ENCODE peak calls at places on chromosomes 4 and X, in four cellular contexts. E is HCT116, J is H1, K is K562. I is an unnamed sample.
A peak's percentile ranks its signal among the peaks of the same experiment; 100 is the strongest.

GRCh38 chrX:93322110-93322509 is 351.3 kb downstream of the NAP1L3 start:
- DNase-seq in J (no peak), E (no peak), K (no peak), I (no peak)

GRCh38 chr4:16692021-16692420 is 206.4 kb downstream of the LDB2 start:
- DNase-seq in E (no peak), J (no peak), K (no peak), I (no peak)

GRCh38 chrX:38805294-38806053 is 4.2 kb downstream of the MID1IP1 start:
- DNase-seq in E (no peak), K (peak; percentile 19), J (peak; percentile 47), I (no peak)

GRCh38 chrX:103584606-103585005 is 709 bp upstream of the TCEAL4 start:
- DNase-seq in K (no peak), E (no peak), J (no peak), I (no peak)

GRCh38 chr4:20487852-20488251 is 212.4 kb upstream of the PACRGL start:
- DNase-seq in J (no peak), E (no peak), K (no peak), I (no peak)

GRCh38 chr4:76623217-76624060 is 188.4 kb downstream of the SHROOM3 start:
- DNase-seq in K (no peak), J (no peak), E (no peak), I (no peak)

GRCh38 chr4:86977621-86978184 is 42.9 kb downstream of the AFF1 start:
- DNase-seq in J (no peak), E (peak; percentile 73), K (no peak), I (peak; percentile 67)

GRCh38 chr4:129223955-129224354 is 128.0 kb downstream of the C4orf33 start:
- DNase-seq in K (no peak), J (no peak), E (no peak), I (no peak)

GRCh38 chrX:136168929-136169735 is 21.8 kb downstream of the FHL1 start:
- DNase-seq in K (peak; percentile 62), J (peak; percentile 43), E (no peak), I (no peak)

GRCh38 chrX:150360331-150360730 is 2.8 kb upstream of the MAMLD1 start:
- DNase-seq in E (no peak), K (no peak), J (no peak), I (no peak)

GRCh38 chrX:63441717-63442116 is 90.6 kb upstream of the SPIN4 start:
- DNase-seq in J (no peak), E (no peak), K (no peak), I (no peak)

GRCh38 chr4:4574792-4575191 is 32.9 kb upstream of the STX18 start:
- DNase-seq in K (no peak), J (peak; percentile 51), E (peak; percentile 10), I (no peak)

GRCh38 chrX:17805120-17805519 is 56.0 kb downstream of the RAI2 start:
- DNase-seq in E (no peak), J (peak; percentile 37), K (peak; percentile 15), I (no peak)

GRCh38 chr4:8708401-8709021 is 115.9 kb downstream of the CPZ start:
- DNase-seq in K (no peak), E (no peak), J (peak; percentile 23), I (no peak)

GRCh38 chr4:60663769-60664168 is 536.4 kb upstream of the ADGRL3 start:
- DNase-seq in E (no peak), J (no peak), K (no peak), I (no peak)

GRCh38 chr4:147823135-147823534 is 91.2 kb downstream of the ARHGAP10 start:
- DNase-seq in E (no peak), J (no peak), K (no peak), I (no peak)

GRCh38 chr4:152243890-152244595 is 291.8 kb downstream of the FBXW7 start:
- DNase-seq in K (no peak), J (no peak), E (no peak), I (no peak)

GRCh38 chr4:77699731-77700210 is 94.2 kb downstream of the CXCL13 start:
- DNase-seq in J (no peak), E (no peak), K (no peak), I (no peak)

GRCh38 chr4:2652415-2653155 is 103.6 kb downstream of the TNIP2 start:
- DNase-seq in K (no peak), E (no peak), J (no peak), I (no peak)

GRCh38 chr4:157204634-157205244 is 15.8 kb upstream of the GRIA2 start:
- DNase-seq in K (peak; percentile 50), J (peak; percentile 82), E (peak; percentile 13), I (no peak)

GRCh38 chr4:81069706-81070331 is 39.3 kb downstream of the BMP3 start:
- DNase-seq in J (peak; percentile 66), E (peak; percentile 86), K (peak; percentile 58), I (peak; percentile 32)

GRCh38 chrX:68684291-68684918 is 36.9 kb downstream of the STARD8 start:
- DNase-seq in E (no peak), K (peak; percentile 23), J (peak; percentile 51), I (no peak)

GRCh38 chr4:141724646-141725045 is 88.3 kb downstream of the IL15 start:
- DNase-seq in E (no peak), K (no peak), J (no peak), I (no peak)

GRCh38 chr4:81527709-81528108 is 56.0 kb upstream of the RASGEF1B start:
- DNase-seq in E (no peak), K (no peak), J (no peak), I (no peak)

GRCh38 chr4:5793514-5793913 is 82.5 kb downstream of the EVC start:
- DNase-seq in K (no peak), J (no peak), E (no peak), I (no peak)

GRCh38 chrX:155330992-155331391 is 3.4 kb downstream of the CLIC2 start:
- DNase-seq in E (no peak), J (no peak), K (no peak), I (no peak)

GRCh38 chrX:47749185-47749967 is 87.3 kb upstream of the ZNF81 start:
- DNase-seq in J (no peak), K (no peak), E (no peak), I (no peak)

GRCh38 chrX:3549442-3549875 is 164.0 kb downstream of the PRKX start:
- DNase-seq in E (no peak), K (no peak), J (no peak), I (no peak)

GRCh38 chr4:14863420-14864364 is 138.6 kb upstream of the CPEB2 start:
- DNase-seq in J (no peak), K (no peak), E (no peak), I (no peak)

GRCh38 chr4:85370400-85371032 is 104.4 kb upstream of the ARHGAP24 start:
- DNase-seq in E (peak; percentile 21), J (peak; percentile 63), K (peak; percentile 9), I (peak; percentile 11)

GRCh38 chr4:78629991-78630541 is 78.5 kb downstream of the ANXA3 start:
- DNase-seq in J (no peak), E (no peak), K (peak; percentile 34), I (no peak)

GRCh38 chr4:22463179-22463578 is 52.7 kb downstream of the ADGRA3 start:
- DNase-seq in K (no peak), E (no peak), J (no peak), I (no peak)
- TF ChIP-seq EGR1 in K (no peak), E (no peak), J (no peak), I (no peak)

DNA sequence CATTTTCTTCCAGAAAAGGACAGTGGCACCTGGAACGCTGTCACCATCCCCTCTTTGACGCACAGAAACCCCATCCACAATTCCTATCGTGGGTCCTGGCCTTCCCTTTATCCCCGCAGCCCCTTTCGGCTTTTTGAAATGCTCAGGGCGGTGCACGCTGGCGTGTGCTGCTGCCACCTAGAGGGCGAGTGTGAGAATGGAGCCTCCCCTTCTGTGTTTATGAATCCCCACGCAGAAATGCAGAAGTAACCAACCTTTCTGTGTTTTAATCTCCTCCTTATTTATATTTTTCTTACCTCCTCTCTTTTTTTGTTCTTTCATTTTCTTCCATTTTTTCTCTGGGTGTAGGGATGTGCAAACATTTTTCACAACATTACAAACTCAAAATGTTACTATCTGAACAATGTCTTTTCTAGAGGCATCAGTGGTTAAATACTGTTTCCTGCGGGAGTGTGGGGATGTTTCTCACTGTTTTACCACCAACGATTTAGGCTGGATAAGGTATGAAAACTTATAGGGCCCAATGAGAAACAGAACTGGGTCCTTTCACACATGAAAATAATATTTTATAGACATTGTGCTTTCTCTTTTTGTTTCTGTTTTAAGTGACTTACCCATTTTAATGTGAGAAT is 50.0 kb downstream of the TMA16 start:
- DNase-seq in E (no peak), K (peak; percentile 70), J (peak; percentile 78), I (no peak)
- TF ChIP-seq EGR1 in E (no peak), K (no peak), J (no peak), I (no peak)

GRCh38 chrX:19212037-19212436 is 89.8 kb upstream of the ADGRG2 start:
- DNase-seq in E (no peak), J (no peak), K (no peak), I (no peak)
- TF ChIP-seq EGR1 in E (no peak), J (no peak), K (no peak), I (no peak)

DNA sequence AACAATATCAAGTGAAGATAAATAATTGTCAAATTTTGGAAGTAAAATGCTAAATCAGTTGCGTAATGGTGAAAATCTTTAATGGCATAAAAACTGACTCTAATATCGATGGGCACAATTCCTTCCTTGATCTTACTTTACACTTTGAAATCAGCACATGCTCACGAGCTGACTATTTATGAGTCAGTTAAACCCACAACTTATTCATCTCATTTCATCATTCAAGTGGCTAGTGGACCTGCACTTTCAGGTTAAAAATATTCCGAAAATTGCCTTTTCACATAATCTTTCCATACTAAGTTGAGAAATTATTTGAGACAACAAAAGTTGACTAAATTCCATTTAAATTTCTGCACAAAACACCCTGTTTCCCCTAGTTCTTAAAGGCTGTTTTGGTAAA is 582.1 kb upstream of the TENM3 start:
- DNase-seq in E (no peak), J (no peak), K (no peak), I (no peak)
- TF ChIP-seq EGR1 in E (no peak), J (no peak), K (no peak), I (no peak)

DNA sequence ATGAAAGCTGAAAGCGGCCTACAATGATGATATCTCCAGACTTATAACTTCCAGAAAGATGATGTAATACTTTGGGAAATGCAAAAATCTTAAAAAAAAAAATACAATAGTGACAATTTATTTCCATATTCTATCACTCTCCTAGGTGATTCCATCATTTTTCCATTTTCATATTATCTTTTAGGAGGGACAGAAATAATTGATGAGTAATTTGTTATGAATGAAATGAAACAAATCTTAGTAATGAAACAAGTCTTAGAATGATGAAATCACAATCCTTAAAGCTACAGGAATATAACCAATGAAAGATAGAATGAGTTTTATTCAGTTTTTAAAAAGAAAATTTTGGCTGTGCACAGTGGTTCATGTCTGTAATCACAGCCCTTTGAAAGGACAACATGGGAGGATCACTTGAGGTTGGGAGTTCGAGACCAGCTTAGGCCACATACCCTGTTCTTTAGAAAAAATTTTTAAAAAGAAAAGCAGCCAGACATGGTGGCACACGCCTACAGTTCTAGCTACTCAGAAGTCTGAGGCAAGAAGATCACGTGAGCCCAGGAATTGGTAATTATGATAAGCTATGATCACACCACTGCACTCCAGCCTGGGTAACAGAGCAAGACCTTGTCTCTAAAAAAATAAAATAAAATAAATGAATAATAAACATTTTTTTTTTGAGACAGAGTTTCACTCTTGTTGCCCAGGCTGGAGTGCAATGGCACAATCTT is 21.7 kb downstream of the CLOCK start:
- DNase-seq in J (no peak), E (no peak), K (no peak), I (no peak)
- TF ChIP-seq EGR1 in J (no peak), E (no peak), K (no peak), I (no peak)

GRCh38 chr4:184826315-184827266 is 823 bp upstream of the ACSL1 start:
- DNase-seq in J (no peak), E (no peak), K (peak; percentile 56), I (no peak)
- TF ChIP-seq EGR1 in J (no peak), E (no peak), K (no peak), I (no peak)